ENCODE peak calls at places on chromosome 13, in five cellular contexts. P is stimulated activated CD4-positive, alpha-beta T cell treated with anti-CD3 and anti-CD28 coated beads, TNF-alpha, amount 100 ng/mL, for 24 hours; V is activated CD8-positive, alpha-beta memory T cell treated with anti-CD3 and anti-CD28 coated beads for 24 hours; U is CD4-positive, CD25-positive, alpha-beta regulatory T cell; H is effector CD4-positive, alpha-beta T cell. E is an unnamed sample.

GRCh38 chr13:43326100-43326499 is 302.7 kb downstream of the DNAJC15 start:
- DNase-seq in H (no peak), U (no peak), P (no peak), V (no peak), E (no peak)

GRCh38 chr13:39370554-39370953 is 232.4 kb downstream of the LHFPL6 start:
- DNase-seq in H (no peak), U (no peak), V (no peak), P (no peak), E (no peak)

GRCh38 chr13:110055089-110055488 is 251.9 kb downstream of the COL4A1 start:
- DNase-seq in U (no peak), V (no peak), H (no peak), P (no peak), E (no peak)

GRCh38 chr13:110779046-110779445 is 65.5 kb downstream of the ING1 start:
- DNase-seq in U (no peak), V (no peak), P (no peak), H (no peak), E (no peak)

GRCh38 chr13:82713681-82714405 is 1168.4 kb downstream of the SLITRK1 start:
- DNase-seq in V (no peak), H (no peak), P (no peak), U (no peak), E (no peak)

GRCh38 chr13:113273856-113274590 is 23.0 kb upstream of the LAMP1 start:
- DNase-seq in V (no peak), P (no peak), H (no peak), U (no peak), E (no peak)

GRCh38 chr13:49869514-49869913 is 66.6 kb downstream of the SPRYD7 start:
- DNase-seq in V (no peak), P (no peak), H (no peak), U (no peak), E (no peak)

GRCh38 chr13:98476538-98476966 is 100.4 kb downstream of the STK24 start:
- DNase-seq in H (peak; percentile 79), U (peak; percentile 77), P (peak; percentile 66), V (peak; percentile 89), E (peak; percentile 78)

GRCh38 chr13:27170521-27171243 is 929 bp downstream of the USP12 start:
- DNase-seq in P (peak; percentile 11), H (peak; percentile 24), U (peak; percentile 33), V (peak; percentile 80), E (no peak)

GRCh38 chr13:59715591-59715990 is 448.1 kb downstream of the DIAPH3 start:
- DNase-seq in U (no peak), P (no peak), H (no peak), V (no peak), E (no peak)

GRCh38 chr13:78657699-78658629 is 991 bp downstream of the OBI1 start:
- DNase-seq in U (no peak), V (no peak), P (no peak), H (no peak), E (no peak)

E was measured in naive thymus-derived CD8-positive, alpha-beta T cell.